ENCODE peak calls at places on chromosomes 16 and 17, in six cellular contexts. Y is thoracic aorta, I is trophoblast cell, K is H1, C is cardiac muscle cell, H is breast epithelium. N is an unnamed sample. For H3K4me1, the result is how much of the 10 kb centered on the place peaks cover.

GRCh38 chr17:78538033-78538776 is 39.0 kb downstream of the DNAH17 start:
- DNase-seq in C (peak), K (no peak), I (no peak), H (no peak), Y (no peak), N (no peak)

GRCh38 chr17:13477180-13477611 is 124.5 kb downstream of the HS3ST3A1 start:
- DNase-seq in K (no peak), H (no peak), Y (no peak), C (peak), I (no peak), N (no peak)

GRCh38 chr17:13582776-13583414 is 18.8 kb downstream of the HS3ST3A1 start:
- DNase-seq in Y (no peak), C (no peak), H (no peak), K (no peak), I (peak), N (no peak)

GRCh38 chr16:87369117-87369775 is 14.3 kb downstream of the FBXO31 start:
- DNase-seq in Y (no peak), H (no peak), I (no peak), K (no peak), C (no peak), N (no peak)

GRCh38 chr17:81282876-81283275 is 12.2 kb downstream of the SLC38A10 start:
- DNase-seq in C (no peak), Y (no peak), H (no peak), K (no peak), I (no peak), N (no peak)

GRCh38 chr17:6420173-6420641 is 14.7 kb downstream of the AIPL1 start:
- DNase-seq in H (no peak), Y (no peak), K (no peak), I (no peak), C (peak), N (no peak)

GRCh38 chr16:80167657-80168056 is 373.1 kb upstream of the DYNLRB2 start:
- DNase-seq in C (no peak), K (no peak), H (no peak), Y (no peak), I (no peak), N (no peak)

GRCh38 chr17:45221997-45222272 is 250 bp downstream of the FMNL1 start:
- DNase-seq in I (no peak), C (no peak), H (no peak), Y (no peak), K (no peak), N (no peak)

GRCh38 chr17:45147102-45147580 is 1.1 kb upstream of the HEXIM1 start:
- DNase-seq in H (peak), Y (no peak), C (peak), I (peak), K (no peak), N (no peak)

GRCh38 chr16:814974-815373 is 14.4 kb upstream of the GNG13 start:
- DNase-seq in I (no peak), K (no peak), H (no peak), C (peak), Y (no peak), N (no peak)

GRCh38 chr16:23514381-23515152 is 4.3 kb upstream of the GGA2 start:
- DNase-seq in C (no peak), H (no peak), Y (no peak), I (no peak), K (no peak), N (no peak)

GRCh38 chr17:81858967-81859905 is 1.1 kb downstream of the P4HB start:
- DNase-seq in I (no peak), C (peak), K (no peak), H (no peak), Y (no peak), N (no peak)

GRCh38 chr17:69547947-69548346 is 133.4 kb downstream of the MAP2K6 start:
- DNase-seq in I (no peak), Y (no peak), C (no peak), K (no peak), H (no peak), N (no peak)

GRCh38 chr16:50498756-50499155 is 49.4 kb upstream of the NKD1 start:
- DNase-seq in I (no peak), Y (peak), K (no peak), H (no peak), C (peak), N (no peak)

GRCh38 chr16:56451753-56452689 is 667 bp downstream of the OGFOD1 start:
- DNase-seq in C (peak), Y (peak), I (peak), H (no peak), K (no peak), N (peak)

DNA sequence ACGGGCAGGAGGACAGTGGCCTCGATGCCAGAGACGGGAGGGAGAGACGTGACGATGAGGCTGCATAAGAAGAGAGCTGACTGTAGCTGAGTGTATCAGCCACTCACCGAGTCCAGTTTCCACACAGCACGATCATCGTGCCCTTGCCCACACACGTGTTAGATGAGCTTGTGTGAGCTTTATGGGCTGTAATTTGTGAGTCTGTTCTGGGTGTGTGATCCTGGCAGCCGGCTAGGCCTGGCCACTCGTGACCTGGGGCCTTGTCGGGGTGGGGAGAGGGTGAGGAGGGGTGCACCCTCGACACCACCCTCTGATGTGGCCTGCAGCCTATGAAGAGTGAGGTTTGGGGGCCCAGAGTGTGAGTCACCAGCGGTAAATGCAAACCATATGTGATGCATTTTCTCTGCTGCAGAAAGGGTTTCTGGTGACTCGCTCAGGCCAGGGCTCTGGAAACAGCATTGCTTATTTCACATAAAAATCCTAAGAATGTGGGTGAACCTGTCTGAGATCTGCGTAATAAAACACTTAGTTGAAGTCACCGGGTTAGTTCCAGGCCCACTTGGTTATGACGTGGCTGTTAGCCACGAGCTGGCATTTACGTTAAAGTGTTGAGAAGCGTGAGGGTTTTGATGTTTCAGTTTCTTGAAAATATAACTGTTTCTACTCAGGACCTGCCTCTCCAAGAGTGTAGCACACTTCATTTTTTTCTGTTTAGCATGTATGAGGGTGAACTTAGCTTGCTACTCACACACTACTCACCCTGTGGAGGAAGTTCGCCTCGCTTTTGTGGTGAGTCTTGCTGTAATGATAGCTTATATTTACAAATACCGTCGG is 4.2 kb downstream of the METRNL start:
- DNase-seq in K (peak), C (peak), H (no peak), Y (no peak), I (peak), N (no peak)
- H3K4me1 ChIP-seq in K (under half), C (under half), H (under half), Y (half or more), I (half or more), N (under half)

GRCh38 chr17:48296453-48296852 is 133.6 kb downstream of the SKAP1 start:
- DNase-seq in Y (no peak), K (no peak), I (no peak), C (no peak), H (no peak), N (no peak)

GRCh38 chr17:48297825-48298224 is 132.2 kb downstream of the SKAP1 start:
- DNase-seq in H (no peak), C (no peak), I (no peak), Y (no peak), K (no peak), N (no peak)

GRCh38 chr17:48293319-48294192 is 136.5 kb downstream of the SKAP1 start:
- DNase-seq in I (no peak), K (no peak), H (no peak), Y (no peak), C (no peak), N (no peak)

GRCh38 chr17:48294193-48294909 is 135.7 kb downstream of the SKAP1 start:
- DNase-seq in I (no peak), K (no peak), H (no peak), Y (no peak), C (no peak), N (no peak)

GRCh38 chr17:48294989-48295892 is 134.8 kb downstream of the SKAP1 start:
- DNase-seq in C (peak), H (no peak), I (no peak), K (no peak), Y (no peak), N (no peak)
- H3K4me3 ChIP-seq in C (no peak), H (no peak), I (no peak), K (no peak), Y (peak), N (no peak)

GRCh38 chr16:78770353-78771091 is 671.1 kb downstream of the WWOX start:
- DNase-seq in C (peak), I (peak), H (peak), K (peak), Y (peak), N (peak)
- H3K4me1 ChIP-seq in C (under half), I (under half), H (under half), K (under half), Y (under half), N (under half)

DNA sequence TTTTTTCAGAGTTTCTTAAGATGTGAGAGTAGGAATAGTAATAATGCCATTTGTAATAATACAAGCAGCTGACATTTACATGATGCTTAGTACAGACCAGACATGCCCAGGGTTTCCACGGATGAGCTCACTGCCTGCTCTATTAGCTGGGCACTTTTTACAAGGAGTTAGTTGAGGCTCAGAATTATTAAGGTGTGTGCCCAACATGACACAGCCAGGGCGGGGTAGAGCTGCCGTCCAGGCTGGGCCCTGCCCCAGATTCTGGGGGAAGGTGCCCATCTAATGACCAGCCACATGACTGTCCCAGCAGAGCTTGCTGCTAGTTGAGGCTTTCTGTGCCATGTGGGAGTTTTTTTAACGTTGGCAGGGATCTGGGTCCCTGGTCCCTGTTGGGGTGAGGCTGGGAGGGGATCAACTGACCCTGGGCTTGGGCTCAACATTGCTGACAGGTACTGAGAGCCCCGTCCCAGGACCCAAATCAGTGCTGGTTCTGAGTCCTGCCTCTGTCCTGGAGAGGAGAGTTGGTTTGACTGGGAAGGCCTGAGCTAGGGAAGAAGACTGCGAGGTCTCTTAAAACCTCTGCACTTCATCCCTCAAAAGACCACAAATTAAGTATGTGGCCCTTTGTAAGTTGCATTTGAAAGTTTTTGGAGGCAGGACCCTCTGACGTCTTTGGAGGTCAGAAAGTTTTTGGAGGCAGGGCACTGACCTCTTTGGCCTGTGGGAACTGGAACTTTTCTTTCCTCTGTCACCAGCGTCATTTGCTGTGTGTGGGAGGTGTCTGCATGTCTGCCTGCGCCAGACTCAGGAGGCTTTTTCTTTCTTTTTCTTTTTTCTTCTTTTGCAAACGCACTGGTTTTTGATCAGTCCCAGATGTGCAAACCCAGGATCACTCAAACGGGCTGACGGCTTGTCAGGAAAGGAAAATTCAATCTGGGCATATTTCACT is 2.2 kb downstream of the CRISPLD2 start:
- DNase-seq in Y (no peak), K (no peak), C (peak), H (no peak), I (no peak), N (no peak)
- H3K4me3 ChIP-seq in Y (peak), K (no peak), C (no peak), H (peak), I (peak), N (no peak)

GRCh38 chr17:57597531-57598453 is 147.3 kb downstream of the CCDC182 start:
- DNase-seq in K (peak), I (peak), H (no peak), Y (no peak), C (peak), N (peak)
- H3K4me1 ChIP-seq in K (under half), I (under half), H (under half), Y (under half), C (under half), N (under half)

GRCh38 chr16:30351001-30351441 is 4.1 kb downstream of the CD2BP2 start:
- DNase-seq in I (no peak), C (no peak), K (no peak), Y (no peak), H (no peak), N (no peak)
- H3K4me3 ChIP-seq in I (no peak), C (no peak), K (no peak), Y (no peak), H (no peak), N (no peak)

DNA sequence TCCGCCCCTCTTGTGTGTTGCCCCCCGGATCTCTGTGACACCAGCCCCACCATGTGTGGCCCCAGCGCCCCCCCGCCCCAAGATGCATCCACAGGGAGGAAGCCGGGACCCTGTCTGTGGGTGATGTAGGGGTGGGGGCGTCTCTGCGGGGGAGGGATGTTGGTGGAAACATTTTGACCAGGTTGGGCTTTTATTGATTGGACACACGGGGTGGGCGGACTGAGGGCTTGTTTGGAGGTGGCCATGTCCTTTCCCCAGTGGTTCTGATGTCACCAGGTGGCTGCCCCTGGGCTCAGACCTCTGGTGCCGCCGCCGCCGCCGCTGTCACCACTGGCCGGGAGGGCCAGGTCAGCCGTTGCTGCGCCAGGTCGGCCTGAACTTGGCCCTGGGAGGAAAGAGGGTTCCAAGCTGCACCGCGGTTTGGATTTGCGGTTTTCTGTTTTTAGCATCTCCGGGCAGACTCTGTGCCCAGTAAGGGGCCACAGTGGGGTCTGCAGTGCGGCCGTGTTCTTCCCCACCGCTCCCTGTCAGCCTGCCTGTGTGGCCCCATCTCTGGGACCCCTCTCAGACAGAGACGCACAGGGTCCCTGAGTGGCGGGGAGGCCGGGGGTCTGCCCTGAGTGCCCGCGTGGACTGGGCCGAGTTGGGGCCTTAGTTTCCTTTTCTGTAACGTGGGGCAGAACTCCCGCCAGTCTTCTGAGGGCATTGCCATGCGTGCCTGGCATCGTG is 19.8 kb downstream of the GSE1 start:
- DNase-seq in Y (no peak), I (no peak), H (no peak), K (no peak), C (no peak), N (no peak)
- H3K4me1 ChIP-seq in Y (under half), I (under half), H (under half), K (under half), C (under half), N (under half)

N was measured in HAP-1.